ENCODE peak calls at places on chromosomes 7 and 10, in nine cellular contexts. One of them, this sample, is unnamed.

GRCh38 chr7:131556055-131556911 is at the start of gene PODXL:
- DNase-seq in fibroblast of lung: peak
- DNase-seq in pons: no peak
- DNase-seq in GM20000: peak
- DNase-seq in GM12892: peak
- DNase-seq in NCI-H1417: peak
- DNase-seq in RCC 7860: peak
- DNase-seq in lower leg skin: peak
- DNase-seq in iris pigment epithelial cell: peak
- DNase-seq in this sample: peak

GRCh38 chr7:134714791-134715190 is 64.6 kb upstream of the CALD1 start:
- DNase-seq in pons: no peak
- DNase-seq in lower leg skin: no peak
- DNase-seq in RCC 7860: no peak
- DNase-seq in NCI-H1417: no peak
- DNase-seq in fibroblast of lung: no peak
- DNase-seq in GM12892: no peak
- DNase-seq in iris pigment epithelial cell: no peak
- DNase-seq in GM20000: no peak
- DNase-seq in this sample: no peak

GRCh38 chr7:74318043-74318442 is 28.8 kb downstream of the CLIP2 start:
- DNase-seq in NCI-H1417: no peak
- DNase-seq in iris pigment epithelial cell: no peak
- DNase-seq in RCC 7860: no peak
- DNase-seq in pons: no peak
- DNase-seq in GM20000: no peak
- DNase-seq in lower leg skin: no peak
- DNase-seq in GM12892: no peak
- DNase-seq in fibroblast of lung: no peak
- DNase-seq in this sample: no peak

GRCh38 chr7:101496017-101496416 is 133.1 kb downstream of the MYL10 start:
- DNase-seq in fibroblast of lung: no peak
- DNase-seq in GM20000: no peak
- DNase-seq in pons: no peak
- DNase-seq in GM12892: no peak
- DNase-seq in iris pigment epithelial cell: no peak
- DNase-seq in NCI-H1417: no peak
- DNase-seq in RCC 7860: no peak
- DNase-seq in lower leg skin: no peak
- DNase-seq in this sample: no peak

GRCh38 chr7:121032645-121033460 is 44.3 kb downstream of the CPED1 start:
- DNase-seq in iris pigment epithelial cell: no peak
- DNase-seq in GM20000: no peak
- DNase-seq in GM12892: no peak
- DNase-seq in fibroblast of lung: peak
- DNase-seq in lower leg skin: no peak
- DNase-seq in pons: no peak
- DNase-seq in RCC 7860: no peak
- DNase-seq in NCI-H1417: peak
- DNase-seq in this sample: no peak

GRCh38 chr10:101020427-101020826 is 10.5 kb downstream of the PDZD7 start:
- DNase-seq in RCC 7860: no peak
- DNase-seq in iris pigment epithelial cell: no peak
- DNase-seq in pons: no peak
- DNase-seq in lower leg skin: no peak
- DNase-seq in NCI-H1417: no peak
- DNase-seq in GM12892: no peak
- DNase-seq in fibroblast of lung: no peak
- DNase-seq in GM20000: no peak
- DNase-seq in this sample: no peak

GRCh38 chr10:36097696-36098095 is 455.6 kb upstream of the FZD8 start:
- DNase-seq in pons: no peak
- DNase-seq in GM20000: no peak
- DNase-seq in NCI-H1417: no peak
- DNase-seq in GM12892: no peak
- DNase-seq in RCC 7860: no peak
- DNase-seq in fibroblast of lung: no peak
- DNase-seq in lower leg skin: no peak
- DNase-seq in iris pigment epithelial cell: no peak
- DNase-seq in this sample: no peak

GRCh38 chr10:67036808-67037207 is 111.0 kb downstream of the LRRTM3 start:
- DNase-seq in GM12892: no peak
- DNase-seq in RCC 7860: no peak
- DNase-seq in iris pigment epithelial cell: no peak
- DNase-seq in fibroblast of lung: no peak
- DNase-seq in NCI-H1417: no peak
- DNase-seq in pons: no peak
- DNase-seq in GM20000: no peak
- DNase-seq in lower leg skin: no peak
- DNase-seq in this sample: no peak

GRCh38 chr7:116041615-116042014 is 11.1 kb upstream of the TFEC start:
- DNase-seq in NCI-H1417: no peak
- DNase-seq in pons: no peak
- DNase-seq in GM12892: no peak
- DNase-seq in lower leg skin: no peak
- DNase-seq in iris pigment epithelial cell: no peak
- DNase-seq in GM20000: peak
- DNase-seq in RCC 7860: no peak
- DNase-seq in fibroblast of lung: no peak
- DNase-seq in this sample: no peak

GRCh38 chr7:44587843-44588711 is 6.0 kb upstream of the TMED4 start:
- DNase-seq in iris pigment epithelial cell: peak
- DNase-seq in NCI-H1417: peak
- DNase-seq in GM20000: peak
- DNase-seq in pons: peak
- DNase-seq in lower leg skin: peak
- DNase-seq in fibroblast of lung: peak
- DNase-seq in GM12892: no peak
- DNase-seq in RCC 7860: peak
- DNase-seq in this sample: peak

GRCh38 chr7:80392229-80393169 is 119.4 kb downstream of the GNAT3 start:
- DNase-seq in GM20000: no peak
- DNase-seq in pons: peak
- DNase-seq in lower leg skin: no peak
- DNase-seq in fibroblast of lung: peak
- DNase-seq in RCC 7860: peak
- DNase-seq in iris pigment epithelial cell: peak
- DNase-seq in GM12892: no peak
- DNase-seq in NCI-H1417: peak
- DNase-seq in this sample: no peak

GRCh38 chr7:114986181-114986800 is 64.4 kb downstream of the MDFIC start:
- DNase-seq in lower leg skin: no peak
- DNase-seq in NCI-H1417: no peak
- DNase-seq in iris pigment epithelial cell: no peak
- DNase-seq in GM20000: no peak
- DNase-seq in fibroblast of lung: no peak
- DNase-seq in RCC 7860: no peak
- DNase-seq in pons: no peak
- DNase-seq in GM12892: no peak
- DNase-seq in this sample: no peak

GRCh38 chr10:3571310-3571825 is 213.6 kb downstream of the KLF6 start:
- DNase-seq in pons: no peak
- DNase-seq in GM12892: no peak
- DNase-seq in GM20000: no peak
- DNase-seq in lower leg skin: no peak
- DNase-seq in iris pigment epithelial cell: no peak
- DNase-seq in fibroblast of lung: no peak
- DNase-seq in RCC 7860: no peak
- DNase-seq in NCI-H1417: no peak
- DNase-seq in this sample: no peak

GRCh38 chr10:28381465-28381864 is 78.6 kb upstream of the MPP7 start:
- DNase-seq in NCI-H1417: no peak
- DNase-seq in GM12892: no peak
- DNase-seq in fibroblast of lung: no peak
- DNase-seq in GM20000: no peak
- DNase-seq in lower leg skin: no peak
- DNase-seq in pons: no peak
- DNase-seq in iris pigment epithelial cell: peak
- DNase-seq in RCC 7860: no peak
- DNase-seq in this sample: no peak

GRCh38 chr7:25965405-25966123 is 186.4 kb upstream of the NFE2L3 start:
- DNase-seq in GM20000: no peak
- DNase-seq in pons: no peak
- DNase-seq in NCI-H1417: no peak
- DNase-seq in RCC 7860: no peak
- DNase-seq in lower leg skin: no peak
- DNase-seq in GM12892: no peak
- DNase-seq in fibroblast of lung: peak
- DNase-seq in iris pigment epithelial cell: peak
- DNase-seq in this sample: peak

GRCh38 chr10:132833421-132834111 is 47.6 kb upstream of the NKX6-2 start:
- DNase-seq in fibroblast of lung: no peak
- DNase-seq in iris pigment epithelial cell: no peak
- DNase-seq in lower leg skin: peak
- DNase-seq in NCI-H1417: no peak
- DNase-seq in GM12892: no peak
- DNase-seq in pons: no peak
- DNase-seq in GM20000: no peak
- DNase-seq in RCC 7860: no peak
- DNase-seq in this sample: no peak

GRCh38 chr7:158097511-158098124 is 490.0 kb downstream of the PTPRN2 start:
- DNase-seq in NCI-H1417: peak
- DNase-seq in iris pigment epithelial cell: no peak
- DNase-seq in GM12892: no peak
- DNase-seq in GM20000: no peak
- DNase-seq in fibroblast of lung: no peak
- DNase-seq in RCC 7860: no peak
- DNase-seq in lower leg skin: no peak
- DNase-seq in pons: no peak
- DNase-seq in this sample: no peak

GRCh38 chr7:97219237-97219636 is 101.7 kb downstream of the SDHAF3 start:
- DNase-seq in iris pigment epithelial cell: no peak
- DNase-seq in lower leg skin: no peak
- DNase-seq in pons: no peak
- DNase-seq in GM12892: no peak
- DNase-seq in NCI-H1417: no peak
- DNase-seq in GM20000: no peak
- DNase-seq in fibroblast of lung: no peak
- DNase-seq in RCC 7860: no peak
- DNase-seq in this sample: no peak

GRCh38 chr10:13808556-13809391 is 222.0 kb downstream of the PRPF18 start:
- DNase-seq in GM12892: no peak
- DNase-seq in fibroblast of lung: peak
- DNase-seq in pons: no peak
- DNase-seq in NCI-H1417: peak
- DNase-seq in lower leg skin: no peak
- DNase-seq in RCC 7860: peak
- DNase-seq in iris pigment epithelial cell: no peak
- DNase-seq in GM20000: no peak
- DNase-seq in this sample: no peak

GRCh38 chr10:93515071-93515962 is 18.9 kb downstream of the CEP55 start:
- DNase-seq in RCC 7860: no peak
- DNase-seq in GM20000: no peak
- DNase-seq in iris pigment epithelial cell: peak
- DNase-seq in NCI-H1417: no peak
- DNase-seq in pons: peak
- DNase-seq in fibroblast of lung: no peak
- DNase-seq in lower leg skin: no peak
- DNase-seq in GM12892: no peak
- DNase-seq in this sample: no peak

GRCh38 chr7:141776374-141776773 is at the start of gene TAS2R4:
- DNase-seq in fibroblast of lung: no peak
- DNase-seq in NCI-H1417: no peak
- DNase-seq in pons: no peak
- DNase-seq in GM20000: no peak
- DNase-seq in iris pigment epithelial cell: no peak
- DNase-seq in lower leg skin: no peak
- DNase-seq in RCC 7860: no peak
- DNase-seq in GM12892: no peak
- DNase-seq in this sample: no peak

GRCh38 chr7:18610331-18610948 is 114.9 kb downstream of the HDAC9 start:
- DNase-seq in pons: peak
- DNase-seq in RCC 7860: peak
- DNase-seq in NCI-H1417: peak
- DNase-seq in iris pigment epithelial cell: peak
- DNase-seq in lower leg skin: no peak
- DNase-seq in fibroblast of lung: peak
- DNase-seq in GM12892: no peak
- DNase-seq in GM20000: peak
- DNase-seq in this sample: no peak

GRCh38 chr10:133260895-133261725 is 15.6 kb downstream of the ADAM8 start:
- DNase-seq in RCC 7860: no peak
- DNase-seq in GM12892: peak
- DNase-seq in lower leg skin: no peak
- DNase-seq in GM20000: peak
- DNase-seq in fibroblast of lung: no peak
- DNase-seq in iris pigment epithelial cell: peak
- DNase-seq in pons: peak
- DNase-seq in NCI-H1417: peak
- DNase-seq in this sample: peak

GRCh38 chr7:33836797-33837355 is 68.5 kb upstream of the BMPER start:
- DNase-seq in iris pigment epithelial cell: no peak
- DNase-seq in GM12892: no peak
- DNase-seq in GM20000: no peak
- DNase-seq in RCC 7860: no peak
- DNase-seq in pons: no peak
- DNase-seq in lower leg skin: no peak
- DNase-seq in fibroblast of lung: peak
- DNase-seq in NCI-H1417: peak
- DNase-seq in this sample: no peak

GRCh38 chr7:158031820-158032424 is 555.7 kb downstream of the PTPRN2 start:
- DNase-seq in RCC 7860: no peak
- DNase-seq in NCI-H1417: peak
- DNase-seq in iris pigment epithelial cell: no peak
- DNase-seq in pons: no peak
- DNase-seq in lower leg skin: no peak
- DNase-seq in GM12892: no peak
- DNase-seq in fibroblast of lung: no peak
- DNase-seq in GM20000: no peak
- DNase-seq in this sample: no peak

GRCh38 chr7:90816511-90817142 is 220.5 kb downstream of the CDK14 start:
- DNase-seq in pons: no peak
- DNase-seq in fibroblast of lung: peak
- DNase-seq in lower leg skin: no peak
- DNase-seq in GM12892: no peak
- DNase-seq in iris pigment epithelial cell: peak
- DNase-seq in RCC 7860: peak
- DNase-seq in NCI-H1417: no peak
- DNase-seq in GM20000: peak
- DNase-seq in this sample: peak

GRCh38 chr7:4745971-4746919 is 29.2 kb upstream of the AP5Z1 start:
- DNase-seq in GM12892: no peak
- DNase-seq in pons: peak
- DNase-seq in NCI-H1417: no peak
- DNase-seq in GM20000: no peak
- DNase-seq in iris pigment epithelial cell: peak
- DNase-seq in lower leg skin: no peak
- DNase-seq in fibroblast of lung: peak
- DNase-seq in RCC 7860: peak
- DNase-seq in this sample: peak

GRCh38 chr10:69434926-69435325 is 16.3 kb upstream of the TSPAN15 start:
- DNase-seq in pons: no peak
- DNase-seq in GM20000: no peak
- DNase-seq in NCI-H1417: no peak
- DNase-seq in RCC 7860: no peak
- DNase-seq in GM12892: no peak
- DNase-seq in lower leg skin: no peak
- DNase-seq in iris pigment epithelial cell: no peak
- DNase-seq in fibroblast of lung: no peak
- DNase-seq in this sample: no peak

GRCh38 chr7:111561909-111562732 is at the start of gene IMMP2L:
- DNase-seq in pons: peak
- DNase-seq in NCI-H1417: peak
- DNase-seq in lower leg skin: peak
- DNase-seq in fibroblast of lung: peak
- DNase-seq in GM20000: peak
- DNase-seq in GM12892: peak
- DNase-seq in RCC 7860: peak
- DNase-seq in iris pigment epithelial cell: peak
- DNase-seq in this sample: peak

This sample was measured in prostate gland.